ENCODE peak calls at places on chromosome 19, in nine cellular contexts. One of them, this sample, is unnamed. For H3K36me3 and H3K27me3, the result is how much of the 10 kb centered on the place peaks cover.

GRCh38 chr19:35754365-35755139 is 2.3 kb downstream of the HSPB6 start:
- DNase-seq in mammary epithelial cell: no peak
- DNase-seq in psoas muscle: no peak
- DNase-seq in fibroblast of lung: peak
- DNase-seq in tibial nerve: no peak
- DNase-seq in K562: no peak
- DNase-seq in endodermal cell: no peak
- DNase-seq in upper lobe of left lung: no peak
- DNase-seq in HCT116: no peak
- DNase-seq in this sample: no peak

GRCh38 chr19:28847468-28847867 is 365.5 kb downstream of the UQCRFS1 start:
- DNase-seq in upper lobe of left lung: no peak
- DNase-seq in psoas muscle: no peak
- DNase-seq in HCT116: no peak
- DNase-seq in endodermal cell: no peak
- DNase-seq in tibial nerve: no peak
- DNase-seq in mammary epithelial cell: no peak
- DNase-seq in K562: no peak
- DNase-seq in fibroblast of lung: no peak
- DNase-seq in this sample: no peak

GRCh38 chr19:17035842-17036424 is 9.3 kb upstream of the CPAMD8 start:
- DNase-seq in mammary epithelial cell: no peak
- DNase-seq in fibroblast of lung: no peak
- DNase-seq in HCT116: no peak
- DNase-seq in endodermal cell: no peak
- DNase-seq in upper lobe of left lung: peak
- DNase-seq in psoas muscle: no peak
- DNase-seq in tibial nerve: no peak
- DNase-seq in K562: peak
- DNase-seq in this sample: no peak

GRCh38 chr19:35874392-35874930 is 6.1 kb downstream of the APLP1 start:
- DNase-seq in K562: no peak
- DNase-seq in mammary epithelial cell: no peak
- DNase-seq in tibial nerve: no peak
- DNase-seq in fibroblast of lung: no peak
- DNase-seq in endodermal cell: no peak
- DNase-seq in upper lobe of left lung: no peak
- DNase-seq in HCT116: no peak
- DNase-seq in psoas muscle: no peak
- DNase-seq in this sample: no peak

GRCh38 chr19:50308991-50309390 is 20.2 kb downstream of the KCNC3 start:
- DNase-seq in endodermal cell: peak
- DNase-seq in fibroblast of lung: no peak
- DNase-seq in tibial nerve: no peak
- DNase-seq in psoas muscle: peak
- DNase-seq in mammary epithelial cell: no peak
- DNase-seq in upper lobe of left lung: no peak
- DNase-seq in HCT116: no peak
- DNase-seq in K562: no peak
- DNase-seq in this sample: no peak

GRCh38 chr19:36113895-36114762 is 546 bp downstream of the POLR2I start:
- DNase-seq in psoas muscle: no peak
- DNase-seq in upper lobe of left lung: peak
- DNase-seq in tibial nerve: no peak
- DNase-seq in HCT116: no peak
- DNase-seq in endodermal cell: peak
- DNase-seq in mammary epithelial cell: peak
- DNase-seq in fibroblast of lung: peak
- DNase-seq in K562: peak
- DNase-seq in this sample: no peak

GRCh38 chr19:57559008-57559403 is 657 bp downstream of the ZNF550 start:
- DNase-seq in psoas muscle: no peak
- DNase-seq in fibroblast of lung: no peak
- DNase-seq in upper lobe of left lung: peak
- DNase-seq in mammary epithelial cell: peak
- DNase-seq in HCT116: no peak
- DNase-seq in tibial nerve: no peak
- DNase-seq in endodermal cell: peak
- DNase-seq in K562: peak
- DNase-seq in this sample: no peak

GRCh38 chr19:52535831-52536800 is 8.6 kb downstream of the ZNF808 start:
- DNase-seq in tibial nerve: peak
- DNase-seq in mammary epithelial cell: peak
- DNase-seq in K562: no peak
- DNase-seq in psoas muscle: peak
- DNase-seq in upper lobe of left lung: peak
- DNase-seq in HCT116: no peak
- DNase-seq in endodermal cell: peak
- DNase-seq in fibroblast of lung: peak
- DNase-seq in this sample: peak

GRCh38 chr19:33868821-33869412 is 72.2 kb downstream of the KCTD15 start:
- DNase-seq in tibial nerve: no peak
- DNase-seq in K562: no peak
- DNase-seq in fibroblast of lung: peak
- DNase-seq in psoas muscle: no peak
- DNase-seq in upper lobe of left lung: no peak
- DNase-seq in endodermal cell: peak
- DNase-seq in HCT116: no peak
- DNase-seq in mammary epithelial cell: peak
- DNase-seq in this sample: no peak

GRCh38 chr19:4409123-4409933 is 6.9 kb downstream of the CHAF1A start:
- DNase-seq in fibroblast of lung: no peak
- DNase-seq in tibial nerve: no peak
- DNase-seq in K562: no peak
- DNase-seq in upper lobe of left lung: no peak
- DNase-seq in mammary epithelial cell: no peak
- DNase-seq in HCT116: no peak
- DNase-seq in endodermal cell: peak
- DNase-seq in psoas muscle: no peak
- DNase-seq in this sample: no peak

GRCh38 chr19:42268142-42268703 is 829 bp upstream of the CIC start:
- DNase-seq in HCT116: peak
- DNase-seq in fibroblast of lung: peak
- DNase-seq in psoas muscle: peak
- DNase-seq in tibial nerve: peak
- DNase-seq in K562: peak
- DNase-seq in endodermal cell: peak
- DNase-seq in mammary epithelial cell: peak
- DNase-seq in upper lobe of left lung: peak
- DNase-seq in this sample: peak

GRCh38 chr19:56765107-56765506 is 75.4 kb downstream of the PEG3 start:
- DNase-seq in upper lobe of left lung: peak
- DNase-seq in endodermal cell: no peak
- DNase-seq in tibial nerve: no peak
- DNase-seq in HCT116: no peak
- DNase-seq in K562: no peak
- DNase-seq in mammary epithelial cell: no peak
- DNase-seq in psoas muscle: peak
- DNase-seq in fibroblast of lung: peak
- DNase-seq in this sample: no peak

GRCh38 chr19:41910240-41910991 is 17.8 kb downstream of the ERFL start:
- DNase-seq in endodermal cell: no peak
- DNase-seq in fibroblast of lung: no peak
- DNase-seq in upper lobe of left lung: no peak
- DNase-seq in psoas muscle: no peak
- DNase-seq in K562: no peak
- DNase-seq in HCT116: no peak
- DNase-seq in tibial nerve: no peak
- DNase-seq in mammary epithelial cell: no peak
- DNase-seq in this sample: no peak

GRCh38 chr19:11495885-11496284 is 9.8 kb downstream of the ZNF653 start:
- DNase-seq in mammary epithelial cell: no peak
- DNase-seq in HCT116: no peak
- DNase-seq in fibroblast of lung: no peak
- DNase-seq in upper lobe of left lung: no peak
- DNase-seq in K562: no peak
- DNase-seq in endodermal cell: no peak
- DNase-seq in psoas muscle: no peak
- DNase-seq in tibial nerve: no peak
- DNase-seq in this sample: no peak

GRCh38 chr19:5680083-5680436 is 256 bp downstream of the MICOS13 start:
- DNase-seq in tibial nerve: no peak
- DNase-seq in fibroblast of lung: no peak
- DNase-seq in mammary epithelial cell: no peak
- DNase-seq in psoas muscle: peak
- DNase-seq in upper lobe of left lung: peak
- DNase-seq in HCT116: no peak
- DNase-seq in endodermal cell: no peak
- DNase-seq in K562: no peak
- DNase-seq in this sample: no peak

GRCh38 chr19:35963514-35963913 is 27.3 kb downstream of the LRFN3 start:
- DNase-seq in endodermal cell: peak
- DNase-seq in upper lobe of left lung: no peak
- DNase-seq in mammary epithelial cell: peak
- DNase-seq in psoas muscle: no peak
- DNase-seq in HCT116: no peak
- DNase-seq in fibroblast of lung: peak
- DNase-seq in tibial nerve: no peak
- DNase-seq in K562: peak
- DNase-seq in this sample: no peak

GRCh38 chr19:49916839-49917733 is 11.9 kb upstream of the ATF5 start:
- DNase-seq in psoas muscle: no peak
- DNase-seq in endodermal cell: peak
- DNase-seq in mammary epithelial cell: no peak
- DNase-seq in tibial nerve: no peak
- DNase-seq in K562: no peak
- DNase-seq in fibroblast of lung: no peak
- DNase-seq in upper lobe of left lung: no peak
- DNase-seq in HCT116: no peak
- DNase-seq in this sample: no peak

GRCh38 chr19:29139227-29139626 is 73.7 kb downstream of the UQCRFS1 start:
- DNase-seq in fibroblast of lung: no peak
- DNase-seq in K562: peak
- DNase-seq in endodermal cell: no peak
- DNase-seq in HCT116: no peak
- DNase-seq in tibial nerve: no peak
- DNase-seq in mammary epithelial cell: no peak
- DNase-seq in psoas muscle: no peak
- DNase-seq in upper lobe of left lung: no peak
- DNase-seq in this sample: no peak

GRCh38 chr19:52923782-52924593 is 760 bp upstream of the ZNF888 start:
- DNase-seq in fibroblast of lung: peak
- DNase-seq in HCT116: no peak
- DNase-seq in tibial nerve: no peak
- DNase-seq in psoas muscle: peak
- DNase-seq in K562: peak
- DNase-seq in endodermal cell: peak
- DNase-seq in mammary epithelial cell: peak
- DNase-seq in upper lobe of left lung: peak
- DNase-seq in this sample: no peak

GRCh38 chr19:6023085-6023682 is 45.2 kb upstream of the RANBP3 start:
- DNase-seq in mammary epithelial cell: no peak
- DNase-seq in fibroblast of lung: peak
- DNase-seq in psoas muscle: peak
- DNase-seq in upper lobe of left lung: no peak
- DNase-seq in tibial nerve: no peak
- DNase-seq in endodermal cell: no peak
- DNase-seq in HCT116: no peak
- DNase-seq in K562: no peak
- DNase-seq in this sample: no peak

GRCh38 chr19:37988758-37989635 is 82.0 kb downstream of the SIPA1L3 start:
- DNase-seq in mammary epithelial cell: no peak
- DNase-seq in tibial nerve: no peak
- DNase-seq in fibroblast of lung: no peak
- DNase-seq in upper lobe of left lung: no peak
- DNase-seq in endodermal cell: peak
- DNase-seq in HCT116: no peak
- DNase-seq in K562: no peak
- DNase-seq in psoas muscle: no peak
- DNase-seq in this sample: no peak
- H3K27ac ChIP-seq in mammary epithelial cell: no peak
- H3K27ac ChIP-seq in tibial nerve: no peak
- H3K27ac ChIP-seq in fibroblast of lung: no peak
- H3K27ac ChIP-seq in upper lobe of left lung: no peak
- H3K27ac ChIP-seq in endodermal cell: peak
- H3K27ac ChIP-seq in HCT116: no peak
- H3K27ac ChIP-seq in K562: no peak
- H3K27ac ChIP-seq in psoas muscle: no peak
- H3K27ac ChIP-seq in this sample: peak

DNA sequence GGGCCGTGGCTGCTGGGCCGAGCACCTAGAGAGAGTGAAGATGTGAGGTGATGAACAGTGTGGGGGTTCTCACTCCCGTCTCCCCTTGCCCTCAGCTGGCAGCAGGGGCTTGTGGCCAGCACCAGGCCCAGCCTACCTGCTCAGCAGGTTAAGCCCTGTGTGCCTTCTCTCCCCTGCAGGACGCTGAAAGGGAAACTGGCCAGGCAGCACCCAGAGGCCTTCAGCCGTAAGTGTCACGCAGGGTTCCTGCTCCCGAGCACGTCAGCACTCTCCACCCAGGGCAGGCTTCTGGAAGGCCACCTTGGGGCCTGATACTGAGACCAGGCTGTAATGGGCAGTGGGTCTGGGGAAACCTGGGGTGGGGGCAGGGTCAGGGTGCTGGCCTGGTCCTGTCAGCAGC is 4.7 kb upstream of the UBA52 start:
- DNase-seq in mammary epithelial cell: no peak
- DNase-seq in HCT116: no peak
- DNase-seq in tibial nerve: no peak
- DNase-seq in K562: no peak
- DNase-seq in endodermal cell: no peak
- DNase-seq in upper lobe of left lung: no peak
- DNase-seq in psoas muscle: no peak
- DNase-seq in fibroblast of lung: no peak
- DNase-seq in this sample: no peak
- H3K36me3 ChIP-seq in mammary epithelial cell: under half
- H3K36me3 ChIP-seq in HCT116: half or more
- H3K36me3 ChIP-seq in tibial nerve: half or more
- H3K36me3 ChIP-seq in K562: half or more
- H3K36me3 ChIP-seq in endodermal cell: half or more
- H3K36me3 ChIP-seq in upper lobe of left lung: half or more
- H3K36me3 ChIP-seq in psoas muscle: half or more
- H3K36me3 ChIP-seq in fibroblast of lung: under half
- H3K36me3 ChIP-seq in this sample: half or more

DNA sequence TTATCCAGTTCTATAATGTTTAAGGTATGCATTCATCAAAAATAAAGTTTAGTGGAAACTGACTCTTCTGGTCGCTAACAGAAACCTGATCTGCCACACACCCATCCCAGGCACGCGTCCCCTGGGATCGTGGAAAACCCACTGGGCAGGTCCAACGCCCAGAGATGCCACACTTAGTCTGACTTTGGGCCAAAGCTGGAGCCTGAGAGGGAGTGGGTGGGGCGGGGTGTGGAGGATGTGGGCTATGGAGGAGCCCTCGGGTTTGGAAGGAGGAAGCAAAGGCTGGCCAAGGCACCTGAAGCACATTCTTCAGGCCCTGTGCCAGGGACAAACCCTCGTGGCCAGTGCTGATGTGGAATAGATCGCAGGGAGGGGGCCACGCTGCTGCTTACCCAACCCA is 2.5 kb downstream of the IGFL1 start:
- DNase-seq in K562: no peak
- DNase-seq in HCT116: no peak
- DNase-seq in upper lobe of left lung: peak
- DNase-seq in tibial nerve: no peak
- DNase-seq in fibroblast of lung: no peak
- DNase-seq in mammary epithelial cell: no peak
- DNase-seq in endodermal cell: peak
- DNase-seq in psoas muscle: no peak
- DNase-seq in this sample: no peak
- H3K27me3 ChIP-seq in K562: under half
- H3K27me3 ChIP-seq in HCT116: half or more
- H3K27me3 ChIP-seq in upper lobe of left lung: under half
- H3K27me3 ChIP-seq in tibial nerve: under half
- H3K27me3 ChIP-seq in fibroblast of lung: under half
- H3K27me3 ChIP-seq in mammary epithelial cell: under half
- H3K27me3 ChIP-seq in endodermal cell: under half
- H3K27me3 ChIP-seq in psoas muscle: under half
- H3K27me3 ChIP-seq in this sample: under half

GRCh38 chr19:55493650-55494171 is 5.5 kb downstream of the SSC5D start:
- DNase-seq in endodermal cell: no peak
- DNase-seq in tibial nerve: no peak
- DNase-seq in psoas muscle: peak
- DNase-seq in K562: no peak
- DNase-seq in HCT116: no peak
- DNase-seq in fibroblast of lung: no peak
- DNase-seq in upper lobe of left lung: no peak
- DNase-seq in mammary epithelial cell: no peak
- DNase-seq in this sample: peak
- H3K27ac ChIP-seq in endodermal cell: no peak
- H3K27ac ChIP-seq in tibial nerve: peak
- H3K27ac ChIP-seq in psoas muscle: peak
- H3K27ac ChIP-seq in K562: no peak
- H3K27ac ChIP-seq in HCT116: no peak
- H3K27ac ChIP-seq in fibroblast of lung: peak
- H3K27ac ChIP-seq in upper lobe of left lung: peak
- H3K27ac ChIP-seq in mammary epithelial cell: no peak
- H3K27ac ChIP-seq in this sample: no peak